ENCODE peak calls at places on chromosome 14, in seven cellular contexts. One of them, this sample, is unnamed.

GRCh38 chr14:50619569-50620141 is 48.5 kb downstream of the SAV1 start:
- DNase-seq in cardiac fibroblast: peak; percentile 74
- DNase-seq in A549: peak; percentile 34
- DNase-seq in AG09319: no peak
- DNase-seq in fibroblast of the aortic adventitia: peak; percentile 75
- DNase-seq in Caco-2: no peak
- DNase-seq in fibroblast of lung: peak; percentile 44
- DNase-seq in this sample: peak; percentile 64

GRCh38 chr14:67820428-67820881 is 876 bp downstream of the RAD51B start:
- DNase-seq in cardiac fibroblast: peak; percentile 44
- DNase-seq in AG09319: no peak
- DNase-seq in A549: peak; percentile 27
- DNase-seq in fibroblast of lung: peak; percentile 16
- DNase-seq in fibroblast of the aortic adventitia: peak; percentile 43
- DNase-seq in Caco-2: peak; percentile 52
- DNase-seq in this sample: no peak

GRCh38 chr14:83463500-83464098 is 1929.9 kb upstream of the SEL1L start:
- DNase-seq in cardiac fibroblast: peak; percentile 54
- DNase-seq in fibroblast of the aortic adventitia: peak; percentile 27
- DNase-seq in A549: no peak
- DNase-seq in Caco-2: peak; percentile 43
- DNase-seq in AG09319: peak; percentile 18
- DNase-seq in fibroblast of lung: peak; percentile 3
- DNase-seq in this sample: peak; percentile 51

GRCh38 chr14:55514819-55515470 is 65.1 kb upstream of the KTN1 start:
- DNase-seq in A549: no peak
- DNase-seq in fibroblast of lung: peak; percentile 87
- DNase-seq in fibroblast of the aortic adventitia: peak; percentile 63
- DNase-seq in Caco-2: no peak
- DNase-seq in AG09319: peak; percentile 24
- DNase-seq in cardiac fibroblast: peak; percentile 66
- DNase-seq in this sample: peak; percentile 82

GRCh38 chr14:73223049-73223448 is 14.3 kb upstream of the PAPLN start:
- DNase-seq in fibroblast of the aortic adventitia: no peak
- DNase-seq in cardiac fibroblast: no peak
- DNase-seq in fibroblast of lung: no peak
- DNase-seq in AG09319: no peak
- DNase-seq in A549: no peak
- DNase-seq in Caco-2: no peak
- DNase-seq in this sample: no peak

GRCh38 chr14:91063119-91063518 is 2.7 kb upstream of the RPS6KA5 start:
- DNase-seq in A549: no peak
- DNase-seq in fibroblast of the aortic adventitia: no peak
- DNase-seq in AG09319: no peak
- DNase-seq in Caco-2: no peak
- DNase-seq in cardiac fibroblast: peak; percentile 9
- DNase-seq in fibroblast of lung: no peak
- DNase-seq in this sample: no peak

GRCh38 chr14:58107947-58108552 is 44.0 kb downstream of the ARMH4 start:
- DNase-seq in AG09319: peak; percentile 46
- DNase-seq in fibroblast of the aortic adventitia: peak; percentile 87
- DNase-seq in Caco-2: no peak
- DNase-seq in cardiac fibroblast: peak; percentile 88
- DNase-seq in A549: peak; percentile 40
- DNase-seq in fibroblast of lung: peak; percentile 64
- DNase-seq in this sample: peak; percentile 78

GRCh38 chr14:90871605-90872233 is 55.5 kb upstream of the TTC7B start:
- DNase-seq in AG09319: no peak
- DNase-seq in A549: no peak
- DNase-seq in fibroblast of the aortic adventitia: peak; percentile 66
- DNase-seq in fibroblast of lung: peak; percentile 82
- DNase-seq in Caco-2: no peak
- DNase-seq in cardiac fibroblast: peak; percentile 63
- DNase-seq in this sample: peak; percentile 55

GRCh38 chr14:26290007-26290530 is 307.8 kb downstream of the NOVA1 start:
- DNase-seq in cardiac fibroblast: peak; percentile 72
- DNase-seq in fibroblast of lung: peak; percentile 72
- DNase-seq in A549: no peak
- DNase-seq in AG09319: peak; percentile 23
- DNase-seq in Caco-2: no peak
- DNase-seq in fibroblast of the aortic adventitia: peak; percentile 83
- DNase-seq in this sample: peak; percentile 32

GRCh38 chr14:50095895-50096294 is 20.5 kb downstream of the VCPKMT start:
- DNase-seq in A549: no peak
- DNase-seq in AG09319: no peak
- DNase-seq in fibroblast of the aortic adventitia: no peak
- DNase-seq in fibroblast of lung: no peak
- DNase-seq in cardiac fibroblast: no peak
- DNase-seq in Caco-2: no peak
- DNase-seq in this sample: no peak

GRCh38 chr14:103522649-103523582 is at the start of gene CKB:
- DNase-seq in cardiac fibroblast: peak; percentile 44
- DNase-seq in Caco-2: peak; percentile 69
- DNase-seq in AG09319: no peak
- DNase-seq in A549: peak; percentile 83
- DNase-seq in fibroblast of the aortic adventitia: peak; percentile 43
- DNase-seq in fibroblast of lung: peak; percentile 47
- DNase-seq in this sample: no peak

GRCh38 chr14:38405851-38406630 is 150.1 kb upstream of the CLEC14A start:
- DNase-seq in Caco-2: no peak
- DNase-seq in AG09319: no peak
- DNase-seq in fibroblast of the aortic adventitia: peak; percentile 26
- DNase-seq in cardiac fibroblast: peak; percentile 48
- DNase-seq in fibroblast of lung: peak; percentile 61
- DNase-seq in A549: no peak
- DNase-seq in this sample: peak; percentile 34

GRCh38 chr14:21107360-21107781 is 6.5 kb downstream of the TMEM253 start:
- DNase-seq in AG09319: no peak
- DNase-seq in A549: no peak
- DNase-seq in cardiac fibroblast: peak; percentile 60
- DNase-seq in fibroblast of lung: peak; percentile 46
- DNase-seq in fibroblast of the aortic adventitia: peak; percentile 48
- DNase-seq in Caco-2: no peak
- DNase-seq in this sample: no peak

GRCh38 chr14:80446356-80446755 is 235.1 kb upstream of the DIO2 start:
- DNase-seq in fibroblast of the aortic adventitia: peak; percentile 13
- DNase-seq in cardiac fibroblast: peak; percentile 19
- DNase-seq in Caco-2: no peak
- DNase-seq in AG09319: no peak
- DNase-seq in A549: no peak
- DNase-seq in fibroblast of lung: peak; percentile 54
- DNase-seq in this sample: no peak

GRCh38 chr14:105041841-105042765 is 21.2 kb upstream of the CDCA4 start:
- DNase-seq in AG09319: no peak
- DNase-seq in fibroblast of the aortic adventitia: peak; percentile 32
- DNase-seq in cardiac fibroblast: no peak
- DNase-seq in Caco-2: no peak
- DNase-seq in A549: no peak
- DNase-seq in fibroblast of lung: no peak
- DNase-seq in this sample: no peak

GRCh38 chr14:54450535-54450934 is 9.4 kb upstream of the CNIH1 start:
- DNase-seq in AG09319: peak; percentile 44
- DNase-seq in fibroblast of the aortic adventitia: peak; percentile 66
- DNase-seq in fibroblast of lung: peak; percentile 52
- DNase-seq in A549: no peak
- DNase-seq in Caco-2: no peak
- DNase-seq in cardiac fibroblast: peak; percentile 60
- DNase-seq in this sample: peak; percentile 39

GRCh38 chr14:22837059-22837749 is 819 bp downstream of the MMP14 start:
- DNase-seq in AG09319: no peak
- DNase-seq in Caco-2: peak; percentile 60
- DNase-seq in cardiac fibroblast: peak; percentile 64
- DNase-seq in A549: no peak
- DNase-seq in fibroblast of the aortic adventitia: peak; percentile 68
- DNase-seq in fibroblast of lung: peak; percentile 55
- DNase-seq in this sample: peak; percentile 59

GRCh38 chr14:59022144-59022543 is 166.3 kb upstream of the DAAM1 start:
- DNase-seq in fibroblast of lung: no peak
- DNase-seq in Caco-2: no peak
- DNase-seq in fibroblast of the aortic adventitia: no peak
- DNase-seq in AG09319: no peak
- DNase-seq in A549: no peak
- DNase-seq in cardiac fibroblast: peak; percentile 26
- DNase-seq in this sample: no peak

GRCh38 chr14:61514006-61514830 is 181.1 kb upstream of the HIF1A start:
- DNase-seq in cardiac fibroblast: no peak
- DNase-seq in A549: no peak
- DNase-seq in AG09319: no peak
- DNase-seq in fibroblast of lung: peak; percentile 84
- DNase-seq in fibroblast of the aortic adventitia: peak; percentile 51
- DNase-seq in Caco-2: peak; percentile 47
- DNase-seq in this sample: peak; percentile 67

GRCh38 chr14:89792489-89793366 is 161.8 kb downstream of the EFCAB11 start:
- DNase-seq in AG09319: peak; percentile 32
- DNase-seq in fibroblast of the aortic adventitia: peak; percentile 77
- DNase-seq in Caco-2: no peak
- DNase-seq in cardiac fibroblast: peak; percentile 43
- DNase-seq in fibroblast of lung: peak; percentile 82
- DNase-seq in A549: no peak
- DNase-seq in this sample: no peak

GRCh38 chr14:87566986-87567385 is 426.0 kb downstream of the GALC start:
- DNase-seq in Caco-2: no peak
- DNase-seq in A549: no peak
- DNase-seq in fibroblast of the aortic adventitia: peak; percentile 28
- DNase-seq in AG09319: no peak
- DNase-seq in cardiac fibroblast: no peak
- DNase-seq in fibroblast of lung: peak; percentile 64
- DNase-seq in this sample: peak; percentile 0

GRCh38 chr14:70032447-70032846 is 153.2 kb downstream of the SMOC1 start:
- DNase-seq in fibroblast of lung: peak; percentile 12
- DNase-seq in Caco-2: peak; percentile 67
- DNase-seq in cardiac fibroblast: no peak
- DNase-seq in A549: peak; percentile 30
- DNase-seq in fibroblast of the aortic adventitia: no peak
- DNase-seq in AG09319: no peak
- DNase-seq in this sample: no peak

DNA sequence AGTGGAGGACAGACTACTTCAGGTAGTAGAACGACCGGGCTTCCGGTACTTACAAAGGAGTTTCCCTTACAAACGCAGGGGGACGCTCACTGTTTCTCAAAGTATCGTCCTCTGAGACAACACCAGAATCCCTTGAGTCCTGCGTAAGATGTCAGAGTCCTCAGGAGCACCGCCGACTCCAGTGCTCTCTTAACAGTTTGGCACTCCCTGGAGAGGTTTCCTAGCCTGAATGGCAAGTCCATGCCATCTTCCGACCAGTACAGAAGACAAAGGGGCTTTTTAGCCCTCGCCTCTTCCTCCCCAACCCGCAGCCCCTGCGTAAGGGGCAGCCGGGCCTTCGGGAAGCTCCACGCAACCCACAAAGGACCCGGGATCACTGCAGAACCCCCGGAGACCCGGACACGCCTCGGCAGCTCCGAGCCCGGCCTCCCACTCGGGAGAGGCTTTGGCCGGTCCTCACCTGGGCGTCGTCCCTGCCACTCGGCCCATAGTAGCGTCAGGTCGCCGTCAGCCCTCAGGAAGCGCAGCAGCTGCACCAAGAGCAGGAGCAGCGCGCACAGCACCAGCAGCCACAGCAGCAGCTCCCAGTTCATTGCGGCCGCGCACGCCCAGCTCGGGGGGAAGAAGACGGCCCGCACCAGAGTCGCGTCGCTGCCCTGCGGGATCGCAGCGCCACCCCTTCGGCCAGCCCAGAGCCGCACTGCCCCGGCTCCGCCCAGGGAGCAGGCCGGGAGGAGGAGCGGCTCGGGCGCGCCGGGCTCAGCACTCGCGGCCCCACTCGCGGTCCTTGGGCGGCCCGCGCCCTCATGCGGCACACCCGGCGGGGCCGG is at the start of gene DHRS7:
- DNase-seq in AG09319: peak; percentile 57
- DNase-seq in fibroblast of the aortic adventitia: peak; percentile 70
- DNase-seq in cardiac fibroblast: peak; percentile 73
- DNase-seq in A549: peak; percentile 76
- DNase-seq in Caco-2: peak; percentile 83
- DNase-seq in fibroblast of lung: peak; percentile 81
- DNase-seq in this sample: peak; percentile 72
- TF ChIP-seq CTCF in AG09319: peak; percentile 45
- TF ChIP-seq CTCF in fibroblast of the aortic adventitia: peak; percentile 49
- TF ChIP-seq CTCF in cardiac fibroblast: peak; percentile 30
- TF ChIP-seq CTCF in A549: peak; percentile 81
- TF ChIP-seq CTCF in Caco-2: peak; percentile 15
- TF ChIP-seq CTCF in fibroblast of lung: peak; percentile 55
- TF ChIP-seq CTCF in this sample: peak; percentile 27

GRCh38 chr14:106436310-106436905 is 910.0 kb downstream of the TMEM121 start:
- DNase-seq in fibroblast of the aortic adventitia: no peak
- DNase-seq in AG09319: no peak
- DNase-seq in cardiac fibroblast: peak; percentile 14
- DNase-seq in Caco-2: peak; percentile 43
- DNase-seq in fibroblast of lung: no peak
- DNase-seq in A549: peak; percentile 3
- DNase-seq in this sample: no peak
- TF ChIP-seq CTCF in fibroblast of the aortic adventitia: no peak
- TF ChIP-seq CTCF in AG09319: no peak
- TF ChIP-seq CTCF in cardiac fibroblast: peak; percentile 27
- TF ChIP-seq CTCF in Caco-2: peak; percentile 26
- TF ChIP-seq CTCF in fibroblast of lung: no peak
- TF ChIP-seq CTCF in A549: no peak
- TF ChIP-seq CTCF in this sample: peak; percentile 23

GRCh38 chr14:28755930-28756895 is 10.4 kb upstream of the FOXG1 start:
- DNase-seq in cardiac fibroblast: no peak
- DNase-seq in fibroblast of lung: no peak
- DNase-seq in AG09319: no peak
- DNase-seq in fibroblast of the aortic adventitia: no peak
- DNase-seq in A549: no peak
- DNase-seq in Caco-2: no peak
- DNase-seq in this sample: no peak

GRCh38 chr14:28751467-28752058 is 15.0 kb upstream of the FOXG1 start:
- DNase-seq in fibroblast of the aortic adventitia: peak; percentile 73
- DNase-seq in A549: peak; percentile 51
- DNase-seq in cardiac fibroblast: peak; percentile 74
- DNase-seq in AG09319: no peak
- DNase-seq in Caco-2: peak; percentile 49
- DNase-seq in fibroblast of lung: peak; percentile 59
- DNase-seq in this sample: peak; percentile 70

GRCh38 chr14:28755198-28755794 is 11.3 kb upstream of the FOXG1 start:
- DNase-seq in cardiac fibroblast: no peak
- DNase-seq in fibroblast of lung: no peak
- DNase-seq in A549: no peak
- DNase-seq in fibroblast of the aortic adventitia: no peak
- DNase-seq in AG09319: no peak
- DNase-seq in Caco-2: no peak
- DNase-seq in this sample: no peak

GRCh38 chr14:28756896-28757570 is 9.6 kb upstream of the FOXG1 start:
- DNase-seq in A549: peak; percentile 42
- DNase-seq in AG09319: no peak
- DNase-seq in fibroblast of lung: peak; percentile 56
- DNase-seq in fibroblast of the aortic adventitia: peak; percentile 60
- DNase-seq in cardiac fibroblast: peak; percentile 74
- DNase-seq in Caco-2: no peak
- DNase-seq in this sample: peak; percentile 71

GRCh38 chr14:28754209-28754985 is 12.2 kb upstream of the FOXG1 start:
- DNase-seq in A549: peak; percentile 57
- DNase-seq in fibroblast of lung: peak; percentile 29
- DNase-seq in fibroblast of the aortic adventitia: peak; percentile 70
- DNase-seq in AG09319: no peak
- DNase-seq in Caco-2: no peak
- DNase-seq in cardiac fibroblast: peak; percentile 69
- DNase-seq in this sample: peak; percentile 61
- TF ChIP-seq CTCF in A549: peak; percentile 81
- TF ChIP-seq CTCF in fibroblast of lung: peak; percentile 78
- TF ChIP-seq CTCF in fibroblast of the aortic adventitia: peak; percentile 76
- TF ChIP-seq CTCF in AG09319: peak; percentile 81
- TF ChIP-seq CTCF in Caco-2: peak; percentile 51
- TF ChIP-seq CTCF in cardiac fibroblast: peak; percentile 69
- TF ChIP-seq CTCF in this sample: peak; percentile 74

GRCh38 chr14:98579140-98579539 is 692.9 kb downstream of the BCL11B start:
- DNase-seq in A549: no peak
- DNase-seq in AG09319: no peak
- DNase-seq in Caco-2: no peak
- DNase-seq in fibroblast of lung: no peak
- DNase-seq in fibroblast of the aortic adventitia: no peak
- DNase-seq in cardiac fibroblast: no peak
- DNase-seq in this sample: no peak
- TF ChIP-seq CTCF in A549: no peak
- TF ChIP-seq CTCF in AG09319: no peak
- TF ChIP-seq CTCF in Caco-2: no peak
- TF ChIP-seq CTCF in fibroblast of lung: no peak
- TF ChIP-seq CTCF in fibroblast of the aortic adventitia: no peak
- TF ChIP-seq CTCF in cardiac fibroblast: no peak
- TF ChIP-seq CTCF in this sample: no peak

This sample was measured in astrocyte of the spinal cord.